ENCODE peak calls at places on chromosomes 16 and 17, in nine cellular contexts. C is psoas muscle, J is tibial nerve, U is PC-9, F is brain microvascular endothelial cell, W is HFF-Myc, V is HCT116, I is mammary epithelial cell, O is ovary. G is an unnamed sample.

GRCh38 chr17:75063201-75063600 is 16.2 kb downstream of the KCTD2 start:
- DNase-seq in C (no peak), J (no peak), U (no peak), F (no peak), W (no peak), V (no peak), I (no peak), O (no peak), G (no peak)

GRCh38 chr17:68201425-68201785 is 46.4 kb upstream of the AMZ2 start:
- DNase-seq in C (no peak), J (no peak), U (no peak), F (no peak), W (no peak), V (no peak), I (no peak), O (no peak), G (no peak)

GRCh38 chr17:55152236-55152635 is 112.5 kb upstream of the HLF start:
- DNase-seq in C (no peak), J (no peak), U (no peak), F (no peak), W (no peak), V (no peak), I (peak; percentile 50), O (no peak), G (no peak)

GRCh38 chr16:22424161-22424937 is 49.9 kb upstream of the CDR2 start:
- DNase-seq in C (peak; percentile 85), J (peak; percentile 20), U (no peak), F (no peak), W (no peak), V (no peak), I (no peak), O (peak; percentile 70), G (peak; percentile 90)

GRCh38 chr17:46726106-46726670 is 92.3 kb downstream of the WNT3 start:
- DNase-seq in C (no peak), J (no peak), U (no peak), F (no peak), W (no peak), V (no peak), I (no peak), O (no peak), G (no peak)

GRCh38 chr17:66331038-66331816 is 28.8 kb downstream of the PRKCA start:
- DNase-seq in C (no peak), J (no peak), U (no peak), F (no peak), W (no peak), V (no peak), I (no peak), O (no peak), G (no peak)

GRCh38 chr16:72844225-72844920 is 203.6 kb downstream of the ZFHX3 start:
- DNase-seq in C (no peak), J (no peak), U (no peak), F (no peak), W (no peak), V (no peak), I (no peak), O (no peak), G (no peak)

GRCh38 chr17:31093866-31094599 is 744 bp upstream of the NF1 start:
- DNase-seq in C (no peak), J (no peak), U (no peak), F (no peak), W (no peak), V (no peak), I (no peak), O (no peak), G (no peak)

GRCh38 chr17:55456307-55457240 is 34.9 kb upstream of the MMD start:
- DNase-seq in C (no peak), J (no peak), U (peak; percentile 39), F (no peak), W (no peak), V (no peak), I (no peak), O (no peak), G (no peak)

GRCh38 chr17:35740997-35741931 is 9.8 kb downstream of the RASL10B start:
- DNase-seq in C (no peak), J (no peak), U (no peak), F (no peak), W (no peak), V (no peak), I (no peak), O (no peak), G (no peak)

GRCh38 chr17:81976332-81977210 is 858 bp upstream of the ASPSCR1 start:
- DNase-seq in C (peak; percentile 73), J (no peak), U (no peak), F (no peak), W (no peak), V (no peak), I (no peak), O (peak; percentile 55), G (no peak)

GRCh38 chr17:68054296-68054900 is 18.9 kb downstream of the KPNA2 start:
- DNase-seq in C (no peak), J (no peak), U (no peak), F (peak; percentile 45), W (peak; percentile 47), V (no peak), I (peak; percentile 67), O (no peak), G (no peak)

GRCh38 chr17:38728290-38728831 is 1.8 kb upstream of the CISD3 start:
- DNase-seq in C (no peak), J (no peak), U (no peak), F (no peak), W (no peak), V (no peak), I (no peak), O (no peak), G (no peak)

GRCh38 chr17:17380156-17380925 is 77.2 kb downstream of the NT5M start:
- DNase-seq in C (no peak), J (no peak), U (peak; percentile 17), F (no peak), W (no peak), V (no peak), I (no peak), O (no peak), G (no peak)

GRCh38 chr16:72865835-72866234 is 182.1 kb downstream of the ZFHX3 start:
- DNase-seq in C (no peak), J (no peak), U (no peak), F (no peak), W (no peak), V (no peak), I (no peak), O (no peak), G (no peak)

GRCh38 chr16:68792465-68793324 is 50.6 kb upstream of the TANGO6 start:
- DNase-seq in C (no peak), J (no peak), U (peak; percentile 76), F (peak; percentile 58), W (no peak), V (no peak), I (no peak), O (no peak), G (no peak)

GRCh38 chr17:35372846-35373531 is 432 bp downstream of the SLFN11 start:
- DNase-seq in C (no peak), J (no peak), U (peak; percentile 67), F (no peak), W (no peak), V (no peak), I (no peak), O (peak; percentile 52), G (no peak)

GRCh38 chr16:82011199-82011641 is at the start of gene SDR42E1:
- DNase-seq in C (no peak), J (no peak), U (peak; percentile 63), F (no peak), W (no peak), V (peak; percentile 91), I (peak; percentile 76), O (peak; percentile 14), G (no peak)

DNA sequence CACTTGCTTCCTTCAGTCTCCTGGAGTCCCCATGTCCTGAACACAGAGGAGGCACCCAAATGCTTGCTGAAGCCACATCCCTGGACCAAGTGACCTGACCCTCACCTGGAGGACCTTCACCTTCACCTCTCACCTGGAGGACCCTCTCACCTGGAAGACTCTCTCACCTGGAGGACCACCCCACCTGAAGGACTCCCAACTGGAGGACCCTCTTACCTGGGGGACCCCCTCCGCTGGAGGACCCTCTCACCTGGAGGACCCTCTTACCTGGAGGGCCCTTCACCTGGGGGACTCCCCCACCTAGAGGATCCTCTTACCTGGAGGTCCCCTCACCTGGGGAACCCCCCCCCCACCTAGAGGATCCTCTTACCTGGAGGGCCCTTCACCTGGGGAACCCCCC is 573 bp upstream of the CDK10 start:
- DNase-seq in C (no peak), J (no peak), U (no peak), F (no peak), W (no peak), V (no peak), I (no peak), O (peak; percentile 48), G (no peak)
- H3K4me3 ChIP-seq in C (no peak overlapping the region), J (no peak overlapping the region), U (no peak overlapping the region), F (no peak overlapping the region), W (peak overlapping the region; percentile 87), V (peak overlapping the region; percentile 57), I (no peak overlapping the region), O (no peak overlapping the region), G (no peak overlapping the region)

GRCh38 chr17:57832711-57833596 is 16.9 kb downstream of the MRPS23 start:
- DNase-seq in C (peak; percentile 82), J (peak; percentile 29), U (peak; percentile 53), F (peak; percentile 59), W (peak; percentile 47), V (peak; percentile 69), I (peak; percentile 41), O (peak; percentile 64), G (peak; percentile 70)
- H3K4me3 ChIP-seq in C (peak overlapping the region; percentile 60), J (peak overlapping the region; percentile 46), U (no peak overlapping the region), F (peak overlapping the region; percentile 50), W (no peak overlapping the region), V (no peak overlapping the region), I (no peak overlapping the region), O (peak overlapping the region; percentile 33), G (peak overlapping the region; percentile 56)

GRCh38 chr17:59617141-59617757 is 2.4 kb upstream of the CLTC start:
- DNase-seq in C (no peak), J (no peak), U (peak; percentile 87), F (no peak), W (no peak), V (no peak), I (peak; percentile 33), O (no peak), G (no peak)
- H3K4me3 ChIP-seq in C (peak overlapping the region; percentile 85), J (no peak overlapping the region), U (peak overlapping the region; percentile 76), F (no peak overlapping the region), W (no peak overlapping the region), V (no peak overlapping the region), I (peak overlapping the region; percentile 83), O (no peak overlapping the region), G (no peak overlapping the region)

GRCh38 chr16:24953721-24954120 is 61.4 kb downstream of the ARHGAP17 start:
- DNase-seq in C (no peak), J (no peak), U (no peak), F (no peak), W (no peak), V (no peak), I (no peak), O (no peak), G (no peak)

GRCh38 chr16:24955975-24956731 is 59.0 kb downstream of the ARHGAP17 start:
- DNase-seq in C (no peak), J (no peak), U (no peak), F (no peak), W (no peak), V (no peak), I (no peak), O (no peak), G (no peak)

GRCh38 chr16:24946155-24946554 is 69.0 kb downstream of the ARHGAP17 start:
- DNase-seq in C (no peak), J (no peak), U (no peak), F (no peak), W (no peak), V (no peak), I (no peak), O (no peak), G (no peak)

GRCh38 chr16:24954137-24954536 is 61.0 kb downstream of the ARHGAP17 start:
- DNase-seq in C (no peak), J (no peak), U (no peak), F (no peak), W (no peak), V (no peak), I (no peak), O (no peak), G (no peak)

GRCh38 chr16:24950275-24950674 is 64.9 kb downstream of the ARHGAP17 start:
- DNase-seq in C (no peak), J (no peak), U (no peak), F (peak; percentile 72), W (no peak), V (no peak), I (no peak), O (no peak), G (no peak)
- H3K4me3 ChIP-seq in C (no peak overlapping the region), J (no peak overlapping the region), U (no peak overlapping the region), F (no peak overlapping the region), W (no peak overlapping the region), V (no peak overlapping the region), I (no peak overlapping the region), O (no peak overlapping the region), G (no peak overlapping the region)